ENCODE peak calls at places on chromosomes 1 and 21, in six cellular contexts. M, J, S, A, I and X are unnamed samples.

GRCh38 chr1:221294244-221294643 is 415.0 kb downstream of the HLX start:
- DNase-seq in M (no peak), I (no peak), S (peak), J (no peak), A (peak), X (no peak)

GRCh38 chr1:113109908-113110554 is 37.0 kb downstream of the LRIG2 start:
- DNase-seq in J (no peak), M (no peak), S (peak), A (peak), I (no peak), X (no peak)

GRCh38 chr1:45177452-45177851 is 29.0 kb downstream of the ZSWIM5 start:
- DNase-seq in J (no peak), A (peak), S (peak), M (no peak), I (no peak), X (no peak)

GRCh38 chr1:19071674-19072281 is 115.3 kb upstream of the IFFO2 start:
- DNase-seq in M (no peak), S (no peak), J (no peak), A (no peak), I (no peak), X (no peak)

GRCh38 chr1:25954371-25954938 is 43.4 kb downstream of the PAFAH2 start:
- DNase-seq in J (no peak), I (no peak), S (no peak), M (no peak), A (no peak), X (no peak)

GRCh38 chr1:226002667-226003501 is 3.7 kb upstream of the SDE2 start:
- DNase-seq in J (peak), A (no peak), S (peak), I (peak), M (peak), X (no peak)

GRCh38 chr1:88661951-88662664 is 22.0 kb upstream of the PKN2 start:
- DNase-seq in J (no peak), S (no peak), I (no peak), A (peak), M (peak), X (no peak)

GRCh38 chr1:217585577-217585976 is 45.3 kb downstream of the GPATCH2 start:
- DNase-seq in I (no peak), M (no peak), A (peak), S (no peak), J (no peak), X (no peak)

GRCh38 chr1:38046884-38047602 is 450 bp upstream of the POU3F1 start:
- DNase-seq in S (peak), I (peak), M (peak), A (peak), J (peak), X (no peak)

GRCh38 chr1:31040038-31040437 is 25.5 kb downstream of the PUM1 start:
- DNase-seq in J (no peak), I (no peak), A (no peak), S (no peak), M (no peak), X (no peak)

GRCh38 chr21:31479222-31479621 is 135.2 kb upstream of the TIAM1 start:
- DNase-seq in A (no peak), I (no peak), J (no peak), S (no peak), M (no peak), X (no peak)

GRCh38 chr1:71080178-71080781 is 555 bp downstream of the ZRANB2 start:
- DNase-seq in S (no peak), J (peak), M (peak), A (peak), I (no peak), X (no peak)

GRCh38 chr21:15221799-15222386 is 157.1 kb upstream of the NRIP1 start:
- DNase-seq in I (peak), S (peak), A (peak), J (peak), M (peak), X (peak)

GRCh38 chr1:97170296-97170695 is 448.7 kb downstream of the PTBP2 start:
- DNase-seq in J (no peak), I (no peak), S (no peak), A (no peak), M (no peak), X (no peak)

GRCh38 chr1:88851303-88852063 is 39.9 kb downstream of the GTF2B start:
- DNase-seq in A (no peak), M (no peak), J (no peak), I (no peak), S (no peak), X (no peak)

GRCh38 chr1:2787163-2787911 is 14.2 kb downstream of the TTC34 start:
- DNase-seq in A (no peak), J (peak), I (no peak), S (no peak), M (no peak), X (no peak)

GRCh38 chr1:98119793-98120192 is 199.0 kb upstream of the DPYD start:
- DNase-seq in M (peak), A (peak), I (no peak), S (no peak), J (no peak), X (no peak)

GRCh38 chr1:5497471-5497870 is 494.8 kb downstream of the NPHP4 start:
- DNase-seq in S (no peak), M (no peak), I (no peak), J (peak), A (no peak), X (no peak)

GRCh38 chr21:35063428-35064172 is 14.5 kb upstream of the RUNX1 start:
- DNase-seq in A (no peak), S (no peak), M (no peak), J (no peak), I (no peak), X (no peak)

GRCh38 chr1:109740615-109741373 is at the start of gene GSTM3:
- DNase-seq in A (no peak), S (no peak), I (no peak), M (no peak), J (no peak), X (no peak)

GRCh38 chr1:94648225-94649007 is 106.9 kb upstream of the F3 start:
- DNase-seq in I (no peak), A (peak), J (peak), S (peak), M (no peak), X (peak)

GRCh38 chr1:230158422-230159291 is 91.6 kb downstream of the GALNT2 start:
- DNase-seq in I (no peak), J (no peak), A (peak), S (no peak), M (peak), X (peak)

GRCh38 chr1:30102605-30103004 is 620.8 kb downstream of the MATN1 start:
- DNase-seq in A (no peak), I (no peak), M (no peak), S (no peak), J (no peak), X (no peak)

GRCh38 chr1:221018415-221018814 is 139.2 kb downstream of the HLX start:
- DNase-seq in A (no peak), S (no peak), J (no peak), M (no peak), I (no peak), X (no peak)

GRCh38 chr1:36658838-36659237 is 176.1 kb upstream of the CSF3R start:
- DNase-seq in I (no peak), M (no peak), S (no peak), J (no peak), A (no peak), X (no peak)

GRCh38 chr1:117690230-117690629 is 84.4 kb downstream of the TENT5C start:
- DNase-seq in I (no peak), A (peak), M (no peak), S (no peak), J (no peak), X (no peak)

GRCh38 chr1:8427493-8427892 is 109.6 kb downstream of the SLC45A1 start:
- DNase-seq in S (no peak), I (no peak), A (peak), M (no peak), J (no peak), X (no peak)

GRCh38 chr1:247857069-247857985 is at the start of gene TRIM58:
- DNase-seq in A (peak), I (no peak), M (no peak), S (no peak), J (peak), X (no peak)

GRCh38 chr1:227673441-227673840 is 61.7 kb downstream of the JMJD4 start:
- DNase-seq in A (no peak), S (no peak), M (no peak), I (no peak), J (no peak), X (no peak)

GRCh38 chr1:205477759-205478247 is 22.0 kb upstream of the BLACAT1 start:
- DNase-seq in J (peak), M (no peak), I (peak), A (peak), S (peak), X (peak)

GRCh38 chr1:91804546-91805023 is 81.4 kb downstream of the TGFBR3 start:
- DNase-seq in A (peak), J (no peak), I (no peak), S (no peak), M (no peak), X (no peak)

GRCh38 chr1:218874313-218874712 is 299.4 kb upstream of the LYPLAL1 start:
- DNase-seq in A (peak), S (peak), I (no peak), M (no peak), J (no peak), X (no peak)

GRCh38 chr21:41142051-41142795 is 25.7 kb upstream of the BACE2 start:
- DNase-seq in I (peak), A (no peak), J (no peak), S (no peak), M (peak), X (peak)

GRCh38 chr1:183901748-183902341 is 96.9 kb downstream of the RGL1 start:
- DNase-seq in A (no peak), M (no peak), J (no peak), S (no peak), I (no peak), X (no peak)

GRCh38 chr1:156160744-156161181 is 7.4 kb downstream of the SEMA4A start:
- DNase-seq in M (peak), S (peak), A (peak), I (peak), J (peak), X (peak)

GRCh38 chr1:39951951-39952350 is 3.0 kb upstream of the MFSD2A start:
- DNase-seq in J (no peak), S (no peak), A (no peak), M (no peak), I (no peak), X (no peak)

GRCh38 chr1:24204116-24204515 is 17.0 kb upstream of the IFNLR1 start:
- DNase-seq in J (no peak), A (no peak), M (no peak), I (no peak), S (no peak), X (no peak)

GRCh38 chr1:27527857-27528700 is 38.1 kb upstream of the WASF2 start:
- DNase-seq in S (no peak), A (no peak), M (peak), J (peak), I (peak), X (no peak)

GRCh38 chr1:95388041-95388440 is 154.0 kb downstream of the RWDD3 start:
- DNase-seq in J (no peak), M (no peak), I (no peak), A (no peak), S (no peak), X (no peak)

GRCh38 chr1:230128569-230129269 is 61.7 kb downstream of the GALNT2 start:
- DNase-seq in M (no peak), J (no peak), I (no peak), S (no peak), A (no peak), X (no peak)

GRCh38 chr1:145978860-145979745 is 14.6 kb downstream of the POLR3GL start:
- DNase-seq in A (peak), I (peak), M (peak), S (peak), J (peak), X (peak)
- H3K4me3 ChIP-seq in A (peak), I (no peak), M (peak), S (peak), J (peak), X (no peak)

GRCh38 chr1:195717651-195718050 is 890.6 kb downstream of the KCNT2 start:
- DNase-seq in A (no peak), M (peak), J (no peak), I (no peak), S (peak), X (no peak)
- TF ChIP-seq CTCF in A (no peak), M (peak), J (peak), I (no peak), S (peak), X (peak)

DNA sequence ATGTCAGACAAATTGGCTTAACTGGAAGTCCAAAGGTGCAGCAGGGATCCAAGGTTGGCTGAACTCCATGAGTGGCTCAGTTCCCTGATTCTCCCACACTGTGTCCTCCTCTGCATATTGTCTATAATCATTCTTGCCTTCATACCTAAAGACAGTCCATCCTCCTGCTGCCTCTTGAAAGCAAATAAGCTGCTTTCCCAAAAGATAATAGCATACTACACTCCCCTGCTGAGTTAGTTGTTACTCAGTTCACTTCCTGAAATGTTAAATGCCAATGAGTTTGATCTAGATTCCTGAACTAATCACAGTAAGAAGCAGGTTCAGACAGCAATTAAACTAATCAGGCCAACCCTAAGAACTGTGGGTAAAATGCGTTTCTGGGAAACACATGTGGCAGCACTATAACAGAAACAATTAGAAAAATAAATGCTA is 51.0 kb upstream of the BOLA1 start:
- DNase-seq in S (no peak), I (no peak), J (no peak), M (peak), A (no peak), X (no peak)
- H3K4me3 ChIP-seq in S (peak), I (no peak), J (no peak), M (peak), A (peak), X (no peak)

DNA sequence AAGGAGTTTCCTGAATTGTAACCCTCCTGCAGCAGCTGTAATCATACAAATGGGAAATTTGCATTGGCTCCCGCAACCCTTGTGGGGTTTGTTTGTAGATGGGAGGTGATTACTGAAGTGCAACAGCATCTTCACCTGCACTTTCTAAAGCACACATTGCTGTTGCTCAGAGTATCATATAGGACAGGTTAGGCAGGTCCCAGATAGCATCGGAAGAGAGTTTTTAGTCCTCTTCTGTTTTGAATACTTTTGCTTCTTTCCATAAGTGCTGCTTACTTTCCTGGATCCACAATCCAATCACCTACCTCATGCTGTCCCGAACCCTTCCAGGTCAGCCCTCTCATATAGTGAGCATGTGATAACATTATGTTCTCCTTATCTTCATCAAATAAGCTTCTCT is 300.4 kb downstream of the PTPRC start:
- DNase-seq in S (no peak), I (no peak), M (no peak), J (no peak), A (no peak), X (no peak)
- TF ChIP-seq CTCF in S (no peak), I (no peak), M (no peak), J (no peak), A (no peak), X (no peak)